ENCODE peak calls at places on chromosomes 5 and 9, in five cellular contexts. One of them, this sample, is unnamed.

GRCh38 chr9:133777871-133778270 is 39.7 kb upstream of the SARDH start:
- DNase-seq in HEK293T: no peak
- DNase-seq in H1: no peak
- DNase-seq in HepG2: no peak
- DNase-seq in GM12878: no peak
- DNase-seq in this sample: no peak

GRCh38 chr5:40240111-40240510 is 439.6 kb upstream of the PTGER4 start:
- DNase-seq in HEK293T: no peak
- DNase-seq in H1: no peak
- DNase-seq in HepG2: no peak
- DNase-seq in GM12878: no peak
- DNase-seq in this sample: no peak

GRCh38 chr5:143592648-143593047 is 189.2 kb upstream of the NR3C1 start:
- DNase-seq in HEK293T: no peak
- DNase-seq in H1: no peak
- DNase-seq in HepG2: no peak
- DNase-seq in GM12878: no peak
- DNase-seq in this sample: no peak

GRCh38 chr9:70392189-70392588 is 22.3 kb downstream of the KLF9 start:
- DNase-seq in HEK293T: no peak
- DNase-seq in H1: no peak
- DNase-seq in HepG2: no peak
- DNase-seq in GM12878: no peak
- DNase-seq in this sample: no peak

GRCh38 chr5:2205596-2205995 is 322.9 kb upstream of the IRX4 start:
- DNase-seq in HEK293T: no peak
- DNase-seq in H1: no peak
- DNase-seq in HepG2: no peak
- DNase-seq in GM12878: no peak
- DNase-seq in this sample: no peak

GRCh38 chr9:106906129-106906528 is 43.2 kb downstream of the ZNF462 start:
- DNase-seq in HEK293T: no peak
- DNase-seq in H1: no peak
- DNase-seq in HepG2: no peak
- DNase-seq in GM12878: no peak
- DNase-seq in this sample: no peak

GRCh38 chr5:169763437-169764301 is 126.6 kb downstream of the DOCK2 start:
- DNase-seq in HEK293T: no peak
- DNase-seq in H1: no peak
- DNase-seq in HepG2: no peak
- DNase-seq in GM12878: peak
- DNase-seq in this sample: no peak

GRCh38 chr5:14385022-14385421 is 196.6 kb upstream of the OTULINL start:
- DNase-seq in HEK293T: no peak
- DNase-seq in H1: no peak
- DNase-seq in HepG2: no peak
- DNase-seq in GM12878: no peak
- DNase-seq in this sample: no peak

GRCh38 chr5:34957857-34958690 is 28.7 kb downstream of the DNAJC21 start:
- DNase-seq in HEK293T: peak
- DNase-seq in H1: no peak
- DNase-seq in HepG2: peak
- DNase-seq in GM12878: no peak
- DNase-seq in this sample: peak

GRCh38 chr9:100554935-100555401 is 22.9 kb upstream of the CAVIN4 start:
- DNase-seq in HEK293T: no peak
- DNase-seq in H1: no peak
- DNase-seq in HepG2: no peak
- DNase-seq in GM12878: no peak
- DNase-seq in this sample: no peak

GRCh38 chr9:100474082-100474949 is 1.4 kb downstream of the TMEFF1 start:
- DNase-seq in HEK293T: peak
- DNase-seq in H1: peak
- DNase-seq in HepG2: no peak
- DNase-seq in GM12878: no peak
- DNase-seq in this sample: no peak

GRCh38 chr9:91727316-91727861 is 222.6 kb downstream of the ROR2 start:
- DNase-seq in HEK293T: peak
- DNase-seq in H1: peak
- DNase-seq in HepG2: peak
- DNase-seq in GM12878: no peak
- DNase-seq in this sample: peak

GRCh38 chr9:4849364-4849763 is 56.6 kb downstream of the RCL1 start:
- DNase-seq in HEK293T: no peak
- DNase-seq in H1: no peak
- DNase-seq in HepG2: peak
- DNase-seq in GM12878: no peak
- DNase-seq in this sample: no peak

DNA sequence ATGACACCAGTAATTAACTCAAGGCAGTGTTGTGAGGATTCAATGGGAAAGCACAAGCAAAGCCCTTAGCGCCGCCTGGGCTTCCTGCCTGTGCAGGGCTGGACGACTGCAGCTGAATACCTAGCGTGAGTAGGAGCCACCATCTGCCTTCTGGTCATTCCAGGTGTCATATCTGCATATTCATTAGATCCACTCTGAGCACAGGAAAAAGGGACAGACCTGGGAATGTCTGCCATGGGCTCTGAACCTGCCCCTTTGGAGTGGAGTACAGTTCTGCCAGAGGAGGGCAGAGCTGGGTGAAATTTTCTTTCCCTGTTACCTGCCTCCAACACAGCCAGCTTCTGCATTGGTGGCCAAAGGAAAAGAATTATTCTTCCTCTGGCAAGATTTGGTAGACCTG is 298.8 kb downstream of the NSG2 start:
- DNase-seq in HEK293T: no peak
- DNase-seq in H1: no peak
- DNase-seq in HepG2: no peak
- DNase-seq in GM12878: no peak
- DNase-seq in this sample: no peak
- TF ChIP-seq SUZ12 in HEK293T: no peak
- TF ChIP-seq SUZ12 in H1: no peak
- TF ChIP-seq SUZ12 in HepG2: no peak
- TF ChIP-seq SUZ12 in GM12878: no peak
- TF ChIP-seq SUZ12 in this sample: no peak

GRCh38 chr9:16453390-16453789 is 417.1 kb downstream of the BNC2 start:
- DNase-seq in HEK293T: no peak
- DNase-seq in H1: no peak
- DNase-seq in HepG2: no peak
- DNase-seq in GM12878: no peak
- DNase-seq in this sample: no peak
- TF ChIP-seq SUZ12 in HEK293T: no peak
- TF ChIP-seq SUZ12 in H1: no peak
- TF ChIP-seq SUZ12 in HepG2: no peak
- TF ChIP-seq SUZ12 in GM12878: no peak
- TF ChIP-seq SUZ12 in this sample: no peak

GRCh38 chr9:95477441-95477840 is 39.3 kb downstream of the PTCH1 start:
- DNase-seq in HEK293T: no peak
- DNase-seq in H1: no peak
- DNase-seq in HepG2: no peak
- DNase-seq in GM12878: no peak
- DNase-seq in this sample: no peak
- TF ChIP-seq SUZ12 in HEK293T: no peak
- TF ChIP-seq SUZ12 in H1: no peak
- TF ChIP-seq SUZ12 in HepG2: no peak
- TF ChIP-seq SUZ12 in GM12878: no peak
- TF ChIP-seq SUZ12 in this sample: no peak

GRCh38 chr5:178244566-178244965 is 12.0 kb upstream of the PHYKPL start:
- DNase-seq in HEK293T: no peak
- DNase-seq in H1: no peak
- DNase-seq in HepG2: no peak
- DNase-seq in GM12878: no peak
- DNase-seq in this sample: no peak

GRCh38 chr5:178247481-178248456 is 15.2 kb upstream of the PHYKPL start:
- DNase-seq in HEK293T: no peak
- DNase-seq in H1: no peak
- DNase-seq in HepG2: no peak
- DNase-seq in GM12878: no peak
- DNase-seq in this sample: no peak

GRCh38 chr5:178242416-178242815 is 9.8 kb upstream of the PHYKPL start:
- DNase-seq in HEK293T: no peak
- DNase-seq in H1: no peak
- DNase-seq in HepG2: no peak
- DNase-seq in GM12878: no peak
- DNase-seq in this sample: no peak

GRCh38 chr5:178246736-178247135 is 14.1 kb upstream of the PHYKPL start:
- DNase-seq in HEK293T: no peak
- DNase-seq in H1: no peak
- DNase-seq in HepG2: no peak
- DNase-seq in GM12878: no peak
- DNase-seq in this sample: no peak

DNA sequence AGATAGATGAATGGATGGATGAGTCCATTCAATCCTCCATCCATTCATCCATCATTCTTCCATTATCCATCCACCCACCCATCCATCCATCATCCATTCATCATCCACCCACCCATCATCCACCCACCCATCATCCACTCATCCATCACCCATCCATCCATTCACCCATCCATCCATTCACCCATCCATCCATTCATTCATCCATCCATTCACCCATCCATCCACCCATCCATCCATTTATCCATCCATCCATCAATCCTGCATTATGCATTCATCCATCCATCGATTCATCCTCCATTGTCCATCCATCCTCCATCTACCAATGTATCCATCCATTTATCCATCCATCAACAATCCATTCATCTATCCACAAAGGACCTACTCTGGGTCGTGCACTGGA is 12.8 kb upstream of the PHYKPL start:
- DNase-seq in HEK293T: no peak
- DNase-seq in H1: no peak
- DNase-seq in HepG2: no peak
- DNase-seq in GM12878: no peak
- DNase-seq in this sample: no peak
- TF ChIP-seq SUZ12 in HEK293T: no peak
- TF ChIP-seq SUZ12 in H1: no peak
- TF ChIP-seq SUZ12 in HepG2: no peak
- TF ChIP-seq SUZ12 in GM12878: no peak
- TF ChIP-seq SUZ12 in this sample: no peak

DNA sequence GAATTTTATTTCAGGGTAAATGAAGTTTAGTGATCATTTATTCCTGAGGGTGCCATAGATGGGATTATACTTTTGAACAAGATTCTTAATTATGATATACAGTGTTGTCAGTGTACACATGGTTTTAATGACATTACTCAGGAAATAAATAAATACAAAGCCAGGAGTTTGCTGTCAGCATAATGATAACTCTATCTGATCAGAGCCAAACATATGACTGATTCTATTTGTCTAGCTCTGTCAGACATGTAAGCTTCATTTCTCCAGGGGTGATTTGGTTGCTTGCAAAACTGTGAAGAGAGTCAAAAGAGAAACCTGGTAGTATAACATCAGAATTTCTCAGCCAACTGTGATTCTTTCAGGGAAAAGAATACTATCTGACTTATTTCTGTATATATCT is 1425.8 kb upstream of the C9orf72 start:
- DNase-seq in HEK293T: no peak
- DNase-seq in H1: no peak
- DNase-seq in HepG2: no peak
- DNase-seq in GM12878: no peak
- DNase-seq in this sample: no peak
- TF ChIP-seq SUZ12 in HEK293T: no peak
- TF ChIP-seq SUZ12 in H1: no peak
- TF ChIP-seq SUZ12 in HepG2: no peak
- TF ChIP-seq SUZ12 in GM12878: no peak
- TF ChIP-seq SUZ12 in this sample: no peak

GRCh38 chr5:129749101-129749500 is 1.2 kb downstream of the MINAR2 start:
- DNase-seq in HEK293T: no peak
- DNase-seq in H1: no peak
- DNase-seq in HepG2: no peak
- DNase-seq in GM12878: no peak
- DNase-seq in this sample: no peak
- TF ChIP-seq SUZ12 in HEK293T: no peak
- TF ChIP-seq SUZ12 in H1: no peak
- TF ChIP-seq SUZ12 in HepG2: no peak
- TF ChIP-seq SUZ12 in GM12878: no peak
- TF ChIP-seq SUZ12 in this sample: no peak

GRCh38 chr5:96322217-96322616 is 110.8 kb downstream of the PCSK1 start:
- DNase-seq in HEK293T: no peak
- DNase-seq in H1: no peak
- DNase-seq in HepG2: no peak
- DNase-seq in GM12878: no peak
- DNase-seq in this sample: no peak

GRCh38 chr5:96327728-96328127 is 105.3 kb downstream of the PCSK1 start:
- DNase-seq in HEK293T: no peak
- DNase-seq in H1: no peak
- DNase-seq in HepG2: no peak
- DNase-seq in GM12878: no peak
- DNase-seq in this sample: no peak

GRCh38 chr5:96326902-96327301 is 106.1 kb downstream of the PCSK1 start:
- DNase-seq in HEK293T: no peak
- DNase-seq in H1: no peak
- DNase-seq in HepG2: no peak
- DNase-seq in GM12878: no peak
- DNase-seq in this sample: no peak

GRCh38 chr5:96322865-96323264 is 110.2 kb downstream of the PCSK1 start:
- DNase-seq in HEK293T: no peak
- DNase-seq in H1: no peak
- DNase-seq in HepG2: no peak
- DNase-seq in GM12878: no peak
- DNase-seq in this sample: no peak

DNA sequence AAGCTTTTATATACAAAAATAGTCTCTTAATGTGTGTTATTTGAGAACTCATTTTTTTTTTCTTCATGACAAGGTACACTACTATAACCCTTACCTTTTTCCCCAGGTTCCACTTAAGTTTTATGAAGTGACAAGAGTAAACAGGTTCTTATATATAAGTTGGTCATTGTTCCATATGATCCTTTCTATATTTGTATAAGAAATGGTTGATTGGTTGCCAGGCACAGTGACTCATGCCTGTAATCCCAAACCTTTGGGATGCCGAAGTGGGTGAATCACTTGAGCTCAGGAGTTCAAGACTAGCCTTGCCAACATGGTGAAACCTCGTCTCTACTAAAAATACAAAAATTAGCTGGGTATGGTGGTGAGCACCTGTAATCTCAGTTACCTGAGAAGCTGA is 108.3 kb downstream of the PCSK1 start:
- DNase-seq in HEK293T: no peak
- DNase-seq in H1: no peak
- DNase-seq in HepG2: peak
- DNase-seq in GM12878: no peak
- DNase-seq in this sample: no peak
- TF ChIP-seq SUZ12 in HEK293T: no peak
- TF ChIP-seq SUZ12 in H1: no peak
- TF ChIP-seq SUZ12 in HepG2: no peak
- TF ChIP-seq SUZ12 in GM12878: no peak
- TF ChIP-seq SUZ12 in this sample: no peak